ENCODE peak calls at places on chromosome 7, in nine cellular contexts. D is NCI-H1105; F is choroid plexus epithelial cell; Y is PC-3; S is activated CD4-positive, alpha-beta T cell treated with anti-CD3 and anti-CD28 coated beads for 1 hour; L is HCT116; C is IMR-90; U is non-pigmented ciliary epithelial cell; X is lower lobe of right lung. T is an unnamed sample.

GRCh38 chr7:32785365-32785764 is 106.2 kb downstream of the KBTBD2 start:
- DNase-seq in S (no peak), C (no peak), D (no peak), X (no peak), U (no peak), L (no peak), Y (no peak), F (no peak), T (no peak)

GRCh38 chr7:55191926-55192692 is 173.0 kb upstream of the LANCL2 start:
- DNase-seq in D (no peak), Y (no peak), C (peak), F (peak), S (no peak), X (no peak), L (no peak), U (no peak), T (no peak)

GRCh38 chr7:151046603-151047573 is 1.4 kb upstream of the ASIC3 start:
- DNase-seq in Y (peak), D (no peak), S (no peak), X (no peak), U (no peak), C (peak), F (peak), L (no peak), T (peak)

GRCh38 chr7:43723002-43723331 is 6.4 kb downstream of the COA1 start:
- DNase-seq in X (no peak), Y (no peak), D (no peak), U (no peak), C (no peak), L (no peak), F (no peak), S (no peak), T (no peak)

GRCh38 chr7:21526007-21526406 is 16.8 kb upstream of the DNAH11 start:
- DNase-seq in Y (peak), D (no peak), U (no peak), C (peak), X (no peak), L (peak), F (peak), S (no peak), T (no peak)

GRCh38 chr7:154907651-154908620 is 95.0 kb downstream of the PAXIP1 start:
- DNase-seq in C (no peak), Y (no peak), D (no peak), S (no peak), U (no peak), L (no peak), F (no peak), X (no peak), T (no peak)

GRCh38 chr7:136957391-136957790 is 88.9 kb downstream of the CHRM2 start:
- DNase-seq in C (peak), S (no peak), D (no peak), F (peak), L (no peak), Y (peak), U (no peak), X (no peak), T (peak)

GRCh38 chr7:96973986-96974385 is 31.4 kb upstream of the DLX6 start:
- DNase-seq in X (no peak), F (peak), L (no peak), D (no peak), C (peak), U (peak), Y (no peak), S (no peak), T (no peak)

GRCh38 chr7:28230273-28230672 is 49.7 kb upstream of the JAZF1 start:
- DNase-seq in U (no peak), F (no peak), X (no peak), Y (no peak), D (no peak), C (no peak), S (no peak), L (no peak), T (no peak)

GRCh38 chr7:55178292-55178862 is 159.6 kb downstream of the EGFR start:
- DNase-seq in X (no peak), U (no peak), C (no peak), S (no peak), D (no peak), Y (no peak), F (no peak), L (no peak), T (no peak)

GRCh38 chr7:65980478-65981250 is 1.3 kb downstream of the GUSB start:
- DNase-seq in X (peak), S (no peak), D (no peak), Y (peak), F (peak), L (no peak), C (no peak), U (no peak), T (no peak)

GRCh38 chr7:88455696-88456095 is 149.0 kb upstream of the STEAP4 start:
- DNase-seq in D (no peak), X (no peak), C (no peak), Y (peak), F (peak), L (no peak), S (no peak), U (peak), T (no peak)

GRCh38 chr7:142463401-142463850 is 205.6 kb upstream of the PRSS58 start:
- DNase-seq in U (no peak), D (no peak), S (no peak), F (no peak), Y (no peak), L (no peak), X (no peak), C (no peak), T (peak)

GRCh38 chr7:82362129-82362528 is 81.4 kb downstream of the CACNA2D1 start:
- DNase-seq in X (no peak), S (no peak), U (peak), C (peak), F (peak), L (no peak), Y (no peak), D (no peak), T (peak)

GRCh38 chr7:103439661-103440060 is 6.3 kb downstream of the SLC26A5 start:
- DNase-seq in S (no peak), U (no peak), Y (no peak), L (no peak), D (no peak), C (no peak), F (no peak), X (no peak), T (no peak)

GRCh38 chr7:131493559-131493958 is 62.9 kb downstream of the PODXL start:
- DNase-seq in Y (no peak), C (no peak), S (no peak), D (no peak), X (no peak), F (no peak), U (no peak), L (no peak), T (no peak)

GRCh38 chr7:47724335-47724982 is 142.5 kb upstream of the TNS3 start:
- DNase-seq in Y (peak), U (peak), X (no peak), C (peak), L (no peak), S (no peak), D (no peak), F (peak), T (peak)

T was measured in fibroblast of gingiva.